ENCODE peak calls at places on chromosomes 3 and 15, in nine cellular contexts. P is H54, J is iPS-NIHi11, R is left colon, Q is neuronal stem cell, X is endothelial cell, T is ACHN, B is AG10803, G is amygdala. A is an unnamed sample.

GRCh38 chr3:65262554-65262953 is 574.8 kb upstream of the ADAMTS9 start:
- DNase-seq in J (no peak), P (no peak), R (no peak), Q (no peak), X (no peak), B (no peak), G (no peak), T (no peak), A (no peak)

GRCh38 chr3:50317303-50317702 is 5.2 kb downstream of the HYAL2 start:
- DNase-seq in G (no peak), B (no peak), J (peak; percentile 17), R (peak; percentile 83), Q (no peak), P (no peak), T (no peak), X (no peak), A (no peak)

GRCh38 chr15:64163662-64164362 is 990 bp upstream of the PPIB start:
- DNase-seq in X (no peak), R (no peak), T (no peak), J (no peak), B (no peak), G (no peak), Q (no peak), P (no peak), A (no peak)

GRCh38 chr3:133799794-133800585 is 5.6 kb upstream of the SRPRB start:
- DNase-seq in R (no peak), P (no peak), Q (no peak), T (no peak), B (peak; percentile 9), G (no peak), X (no peak), J (no peak), A (no peak)

GRCh38 chr15:65062726-65063125 is 5.1 kb downstream of the RASL12 start:
- DNase-seq in Q (no peak), B (no peak), J (no peak), G (no peak), X (no peak), R (no peak), T (no peak), P (no peak), A (no peak)

GRCh38 chr3:6799264-6799915 is 61.5 kb upstream of the GRM7 start:
- DNase-seq in G (no peak), P (no peak), B (peak; percentile 1), X (peak; percentile 41), T (peak; percentile 28), Q (peak; percentile 3), R (peak; percentile 30), J (peak; percentile 37), A (peak; percentile 5)

GRCh38 chr3:105042586-105042985 is 324.1 kb upstream of the ALCAM start:
- DNase-seq in Q (no peak), T (no peak), G (no peak), X (no peak), B (no peak), R (no peak), P (no peak), J (no peak), A (no peak)

GRCh38 chr3:31743690-31744089 is 211.0 kb downstream of the STT3B start:
- DNase-seq in T (no peak), R (no peak), P (no peak), X (no peak), J (no peak), B (no peak), G (no peak), Q (no peak), A (no peak)

GRCh38 chr3:11774296-11774877 is 72.3 kb downstream of the TAMM41 start:
- DNase-seq in P (peak; percentile 50), J (peak; percentile 84), G (no peak), Q (peak; percentile 32), B (peak; percentile 60), T (peak; percentile 58), R (peak; percentile 33), X (peak; percentile 56), A (no peak)

GRCh38 chr15:48644827-48645557 is 517 bp downstream of the FBN1 start:
- DNase-seq in X (peak; percentile 62), T (peak; percentile 46), R (no peak), Q (peak; percentile 65), B (no peak), G (peak; percentile 87), J (peak; percentile 64), P (peak; percentile 23), A (no peak)

GRCh38 chr3:78140866-78141658 is 1101.2 kb downstream of the ROBO2 start:
- DNase-seq in P (peak; percentile 4), B (peak; percentile 13), J (no peak), G (no peak), X (no peak), T (no peak), Q (no peak), R (no peak), A (no peak)

GRCh38 chr3:125054436-125055164 is 1.2 kb downstream of the HEG1 start:
- DNase-seq in X (no peak), T (peak; percentile 68), J (peak; percentile 49), G (peak; percentile 50), R (no peak), P (peak; percentile 87), Q (no peak), B (peak; percentile 67), A (no peak)

GRCh38 chr3:24145981-24146822 is 201.1 kb downstream of the NR1D2 start:
- DNase-seq in Q (no peak), P (peak; percentile 40), G (no peak), R (no peak), J (no peak), T (peak; percentile 61), B (peak; percentile 99), X (no peak), A (no peak)

GRCh38 chr3:28934135-28934813 is 346.6 kb upstream of the RBMS3 start:
- DNase-seq in J (no peak), R (no peak), X (no peak), G (no peak), B (no peak), P (no peak), Q (no peak), T (no peak), A (no peak)